ENCODE peak calls at places on chromosomes 13 and 19, in six cellular contexts. I, O, H, D, Q and S are unnamed samples.

GRCh38 chr13:33312150-33312908 is 26.8 kb upstream of the STARD13 start:
- DNase-seq in I (peak), O (no peak), H (no peak), D (no peak), Q (no peak), S (peak)

GRCh38 chr13:35392768-35393167 is 83.7 kb downstream of the MAB21L1 start:
- DNase-seq in I (no peak), O (no peak), H (no peak), D (no peak), Q (no peak), S (no peak)

GRCh38 chr13:47025791-47026419 is 129.1 kb upstream of the HTR2A start:
- DNase-seq in I (no peak), O (no peak), H (no peak), D (no peak), Q (no peak), S (no peak)

GRCh38 chr19:35225951-35226350 is 2.6 kb downstream of the FAM187B start:
- DNase-seq in I (no peak), O (no peak), H (no peak), D (no peak), Q (no peak), S (no peak)

GRCh38 chr19:40274585-40275544 is 10.3 kb downstream of the AKT2 start:
- DNase-seq in I (no peak), O (no peak), H (no peak), D (no peak), Q (peak), S (no peak)

GRCh38 chr19:6272913-6273600 is 6.7 kb downstream of the MLLT1 start:
- DNase-seq in I (no peak), O (no peak), H (no peak), D (no peak), Q (no peak), S (no peak)

GRCh38 chr13:39378293-39378692 is 224.7 kb downstream of the LHFPL6 start:
- DNase-seq in I (no peak), O (no peak), H (no peak), D (no peak), Q (no peak), S (no peak)

GRCh38 chr19:2016041-2016807 is 710 bp upstream of the BTBD2 start:
- DNase-seq in I (peak), O (peak), H (peak), D (peak), Q (peak), S (peak)

GRCh38 chr13:50414640-50415039 is 399.4 kb downstream of the KCNRG start:
- DNase-seq in I (no peak), O (no peak), H (no peak), D (no peak), Q (no peak), S (no peak)

GRCh38 chr13:39892731-39893293 is 237.3 kb downstream of the COG6 start:
- DNase-seq in I (no peak), O (no peak), H (no peak), D (peak), Q (peak), S (no peak)

GRCh38 chr19:30666301-30666803 is 294.2 kb downstream of the ZNF536 start:
- DNase-seq in I (no peak), O (peak), H (peak), D (no peak), Q (peak), S (peak)

GRCh38 chr13:99658266-99658991 is 157.2 kb downstream of the TM9SF2 start:
- DNase-seq in I (peak), O (no peak), H (peak), D (peak), Q (peak), S (peak)

GRCh38 chr19:7908742-7909461 is 5.2 kb downstream of the MAP2K7 start:
- DNase-seq in I (no peak), O (no peak), H (no peak), D (peak), Q (no peak), S (no peak)

GRCh38 chr13:48625396-48626076 is 28.2 kb upstream of the CYSLTR2 start:
- DNase-seq in I (no peak), O (no peak), H (no peak), D (no peak), Q (no peak), S (no peak)

GRCh38 chr19:1745589-1746031 is 7.7 kb upstream of the ONECUT3 start:
- DNase-seq in I (no peak), O (no peak), H (peak), D (no peak), Q (no peak), S (no peak)

GRCh38 chr19:53868091-53868891 is 608 bp downstream of the MYADM start:
- DNase-seq in I (peak), O (no peak), H (peak), D (peak), Q (no peak), S (peak)

GRCh38 chr13:33636955-33637670 is 180.8 kb upstream of the RFC3 start:
- DNase-seq in I (peak), O (no peak), H (no peak), D (no peak), Q (no peak), S (no peak)

GRCh38 chr13:100648354-100648753 is 26.2 kb downstream of the TMTC4 start:
- DNase-seq in I (no peak), O (no peak), H (no peak), D (no peak), Q (no peak), S (no peak)

GRCh38 chr13:93758575-93758974 is 532.0 kb downstream of the GPC6 start:
- DNase-seq in I (peak), O (no peak), H (no peak), D (no peak), Q (no peak), S (no peak)

GRCh38 chr19:38392707-38393308 is 4.3 kb downstream of the SPRED3 start:
- DNase-seq in I (peak), O (no peak), H (no peak), D (no peak), Q (no peak), S (peak)

GRCh38 chr13:113448545-113448884 is 4.8 kb downstream of the ADPRHL1 start:
- DNase-seq in I (no peak), O (no peak), H (peak), D (peak), Q (no peak), S (no peak)

GRCh38 chr19:32866564-32867265 is 2.9 kb downstream of the SLC7A9 start:
- DNase-seq in I (no peak), O (no peak), H (no peak), D (no peak), Q (no peak), S (no peak)

GRCh38 chr13:25738342-25738771 is 313.5 kb downstream of the SHISA2 start:
- DNase-seq in I (peak), O (no peak), H (peak), D (no peak), Q (no peak), S (peak)

GRCh38 chr19:50670102-50670380 is 20.8 kb downstream of the C19orf81 start:
- DNase-seq in I (no peak), O (no peak), H (no peak), D (no peak), Q (no peak), S (no peak)

GRCh38 chr13:100382787-100383186 is 205.8 kb downstream of the GGACT start:
- DNase-seq in I (no peak), O (no peak), H (peak), D (no peak), Q (no peak), S (no peak)

GRCh38 chr13:97141564-97142005 is 80.5 kb upstream of the MBNL2 start:
- DNase-seq in I (peak), O (no peak), H (peak), D (peak), Q (no peak), S (peak)

GRCh38 chr19:7783991-7784421 is 21.0 kb downstream of the CLEC4M start:
- DNase-seq in I (peak), O (no peak), H (peak), D (no peak), Q (no peak), S (peak)

GRCh38 chr19:2421581-2422306 is 5.6 kb downstream of the TIMM13 start:
- DNase-seq in I (no peak), O (no peak), H (no peak), D (no peak), Q (no peak), S (no peak)

GRCh38 chr13:73672492-73672891 is 461.7 kb downstream of the KLF12 start:
- DNase-seq in I (peak), O (no peak), H (no peak), D (no peak), Q (no peak), S (peak)

GRCh38 chr13:27638521-27638920 is 16.8 kb downstream of the POLR1D start:
- DNase-seq in I (peak), O (no peak), H (no peak), D (no peak), Q (no peak), S (no peak)

GRCh38 chr13:39306639-39307589 is 268.7 kb downstream of the NHLRC3 start:
- DNase-seq in I (peak), O (no peak), H (no peak), D (no peak), Q (no peak), S (no peak)

GRCh38 chr13:35697281-35697680 is 220.8 kb upstream of the MAB21L1 start:
- DNase-seq in I (no peak), O (no peak), H (no peak), D (no peak), Q (no peak), S (no peak)

GRCh38 chr13:21837841-21838551 is 167.1 kb downstream of the FGF9 start:
- DNase-seq in I (no peak), O (no peak), H (no peak), D (no peak), Q (no peak), S (peak)

GRCh38 chr13:59950201-59950730 is 213.5 kb downstream of the DIAPH3 start:
- DNase-seq in I (no peak), O (no peak), H (no peak), D (no peak), Q (no peak), S (no peak)

GRCh38 chr13:45690636-45691035 is 11.5 kb upstream of the CBY2 start:
- DNase-seq in I (no peak), O (no peak), H (no peak), D (no peak), Q (no peak), S (no peak)